ENCODE peak calls at places on chromosome 14, in five cellular contexts. O, M, G, B and E are unnamed samples.

GRCh38 chr14:50906326-50906725 is 34.5 kb downstream of the ABHD12B start:
- DNase-seq in M (no peak), G (no peak), B (no peak), O (no peak), E (no peak)

GRCh38 chr14:97634786-97635185 is 837.6 kb downstream of the VRK1 start:
- DNase-seq in G (no peak), O (no peak), M (no peak), B (no peak), E (no peak)

GRCh38 chr14:103867523-103867953 is 20.2 kb upstream of the PPP1R13B start:
- DNase-seq in O (no peak), B (peak), G (no peak), M (no peak), E (no peak)

GRCh38 chr14:22159049-22159448 is 430.0 kb downstream of the DAD1 start:
- DNase-seq in M (no peak), B (no peak), O (no peak), G (no peak), E (no peak)

GRCh38 chr14:26128931-26129674 is 468.7 kb downstream of the NOVA1 start:
- DNase-seq in B (no peak), M (no peak), O (no peak), G (no peak), E (no peak)

GRCh38 chr14:75854247-75854799 is 127.5 kb downstream of the TGFB3 start:
- DNase-seq in M (no peak), O (no peak), B (no peak), G (no peak), E (no peak)

GRCh38 chr14:69592923-69593677 is 18.3 kb upstream of the SUSD6 start:
- DNase-seq in B (no peak), O (no peak), G (peak), M (no peak), E (no peak)

GRCh38 chr14:96167224-96168148 is 37.2 kb upstream of the BDKRB2 start:
- DNase-seq in B (peak), M (no peak), O (peak), G (peak), E (peak)

GRCh38 chr14:75559451-75560187 is 18.8 kb upstream of the FLVCR2 start:
- DNase-seq in B (no peak), G (peak), O (peak), M (no peak), E (peak)

GRCh38 chr14:99412122-99413061 is 68.3 kb downstream of the SETD3 start:
- DNase-seq in M (no peak), G (peak), O (peak), B (peak), E (peak)

GRCh38 chr14:58479975-58480374 is 52.5 kb downstream of the KIAA0586 start:
- DNase-seq in O (no peak), G (no peak), B (no peak), M (no peak), E (no peak)

GRCh38 chr14:21205026-21205677 is 49.3 kb upstream of the OR5AU1 start:
- DNase-seq in O (no peak), B (no peak), G (no peak), M (no peak), E (no peak)

GRCh38 chr14:21070610-21071224 is 613 bp downstream of the ARHGEF40 start:
- DNase-seq in M (peak), B (peak), O (peak), G (peak), E (peak)

GRCh38 chr14:102917469-102918211 is 4.8 kb upstream of the AMN start:
- DNase-seq in G (peak), B (peak), M (no peak), O (peak), E (peak)

GRCh38 chr14:23300687-23301223 is 1.9 kb downstream of the PPP1R3E start:
- DNase-seq in G (peak), M (no peak), O (peak), B (no peak), E (no peak)

GRCh38 chr14:68884031-68885030 is 91.5 kb upstream of the ZFP36L1 start:
- DNase-seq in O (no peak), B (no peak), G (peak), M (no peak), E (no peak)

GRCh38 chr14:62894736-62895135 is 150.5 kb downstream of the KCNH5 start:
- DNase-seq in B (no peak), G (no peak), M (no peak), O (no peak), E (no peak)

GRCh38 chr14:106210650-106211049 is 684.3 kb downstream of the TMEM121 start:
- DNase-seq in M (no peak), G (no peak), B (no peak), O (no peak), E (no peak)

GRCh38 chr14:100426331-100426730 is 103.2 kb downstream of the SLC25A47 start:
- DNase-seq in B (no peak), M (no peak), O (no peak), G (no peak), E (no peak)

GRCh38 chr14:103408491-103409155 is 23.4 kb downstream of the MARK3 start:
- DNase-seq in B (no peak), O (peak), M (no peak), G (peak), E (peak)

GRCh38 chr14:98466807-98467206 is 805.2 kb downstream of the BCL11B start:
- DNase-seq in G (no peak), M (no peak), O (no peak), B (no peak), E (no peak)

GRCh38 chr14:100522616-100523021 is 64.6 kb downstream of the BEGAIN start:
- DNase-seq in G (no peak), B (no peak), M (no peak), O (no peak), E (no peak)

GRCh38 chr14:24310666-24311604 is at the start of gene LTB4R:
- DNase-seq in G (peak), M (no peak), O (no peak), B (no peak), E (no peak)

GRCh38 chr14:20262642-20263128 is 23.6 kb downstream of the OR11H4 start:
- DNase-seq in G (peak), M (no peak), B (no peak), O (peak), E (peak)

GRCh38 chr14:89368490-89369477 is 48.2 kb downstream of the FOXN3 start:
- DNase-seq in B (no peak), M (no peak), G (no peak), O (no peak), E (peak)

GRCh38 chr14:95157987-95158712 is 821 bp upstream of the DICER1 start:
- DNase-seq in B (peak), O (peak), G (no peak), M (no peak), E (no peak)
- H2BK120ac ChIP-seq in B (peak), O (no peak), G (peak), M (no peak), E (peak)

GRCh38 chr14:54772451-54772881 is 130.2 kb downstream of the GCH1 start:
- DNase-seq in B (no peak), G (peak), M (no peak), O (no peak), E (peak)
- H2BK120ac ChIP-seq in B (no peak), G (peak), M (no peak), O (no peak), E (peak)

GRCh38 chr14:105181542-105182295 is 607 bp upstream of the NUDT14 start:
- DNase-seq in B (no peak), M (no peak), G (no peak), O (no peak), E (no peak)

GRCh38 chr14:105178868-105179140 is 2.3 kb downstream of the NUDT14 start:
- DNase-seq in G (no peak), B (no peak), O (no peak), M (no peak), E (no peak)

GRCh38 chr14:105179191-105179590 is 1.9 kb downstream of the NUDT14 start:
- DNase-seq in M (no peak), B (no peak), G (no peak), O (no peak), E (no peak)

GRCh38 chr14:105182296-105183020 is 1.3 kb upstream of the NUDT14 start:
- DNase-seq in B (no peak), G (no peak), M (no peak), O (no peak), E (no peak)

DNA sequence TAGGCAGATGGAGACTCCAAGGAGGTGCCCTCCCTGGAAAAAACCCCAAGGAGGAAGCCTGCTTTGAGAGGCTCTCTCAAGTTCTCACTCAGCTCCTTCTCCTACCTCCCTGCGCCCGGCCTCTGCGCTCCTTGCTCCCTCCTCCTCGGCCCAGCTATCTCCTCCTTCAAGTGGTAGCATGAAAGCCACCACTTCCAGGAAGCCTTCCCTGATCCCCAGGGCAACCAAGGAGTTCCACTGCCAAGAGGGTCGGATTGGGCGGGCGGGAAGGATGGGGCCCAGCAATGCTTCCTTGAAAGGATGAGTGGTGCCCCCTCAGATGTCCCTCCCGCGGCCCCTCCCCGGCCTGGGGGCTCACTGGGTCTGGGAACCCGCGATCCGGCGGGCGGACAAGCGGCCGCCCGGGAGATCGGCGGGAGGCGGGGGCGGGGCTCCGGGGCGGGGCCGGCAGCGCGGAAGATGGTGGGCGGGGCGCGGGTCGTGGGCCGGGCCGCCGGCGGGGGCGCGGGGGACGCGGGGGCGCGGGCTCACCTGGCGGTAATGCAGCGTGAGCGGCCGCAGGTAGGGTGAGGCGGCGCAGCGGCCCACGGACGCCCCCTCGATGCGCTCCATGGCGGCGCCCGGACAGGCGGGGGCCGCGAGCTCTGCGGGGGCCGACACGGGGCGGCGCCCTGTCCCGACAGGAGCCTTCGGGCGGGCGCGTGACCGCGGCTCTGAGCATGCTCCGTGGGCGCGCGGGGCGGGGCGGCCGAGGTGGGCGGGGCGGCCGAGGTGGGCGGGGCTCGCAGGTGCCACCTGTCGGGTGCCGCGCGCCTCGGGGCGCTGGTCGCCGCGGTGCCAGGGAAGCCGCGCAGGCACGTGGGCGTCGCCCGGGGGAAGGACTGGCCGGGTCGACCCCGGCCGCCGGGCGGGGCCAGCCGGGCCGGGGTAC is at the start of gene NUDT14:
- DNase-seq in G (peak), B (peak), O (peak), M (no peak), E (peak)
- H2BK120ac ChIP-seq in G (no peak), B (no peak), O (no peak), M (peak), E (peak)

DNA sequence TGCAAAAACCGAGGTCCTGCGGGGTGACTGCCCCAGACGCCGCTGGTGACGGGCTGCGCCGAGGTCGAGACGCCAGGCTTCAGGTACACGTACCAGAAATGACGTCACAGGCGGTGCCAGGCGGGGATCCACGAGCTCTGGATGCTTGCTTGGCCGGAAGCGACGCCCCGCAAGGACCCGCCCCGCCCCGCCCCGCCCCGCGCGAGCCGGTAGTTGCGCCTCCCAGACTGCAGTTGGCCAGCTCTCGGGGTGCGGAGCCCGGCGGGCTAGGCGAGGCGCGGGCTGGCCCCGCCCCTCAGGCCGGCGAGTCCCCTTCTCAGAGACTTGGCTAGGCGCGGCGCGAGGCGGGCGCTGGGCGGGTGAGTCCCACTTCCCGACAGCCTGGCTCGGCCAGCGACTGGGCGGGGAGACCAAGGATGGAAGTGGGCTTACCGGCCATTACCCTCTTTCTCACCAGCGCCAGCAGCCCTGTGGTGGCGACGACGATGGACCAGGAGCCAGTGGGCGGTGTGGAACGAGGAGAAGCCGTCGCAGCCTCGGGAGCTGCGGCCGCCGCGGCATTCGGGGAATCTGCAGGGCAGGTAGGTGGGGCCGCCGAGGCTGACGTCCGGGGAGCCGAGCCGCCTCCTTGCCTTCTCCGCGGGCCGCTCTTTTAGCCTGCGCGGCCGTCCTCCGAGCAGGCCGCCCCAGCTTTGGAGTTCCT is at the start of gene FAM177A1:
- DNase-seq in O (peak), G (peak), B (peak), M (peak), E (peak)
- H2BK120ac ChIP-seq in O (no peak), G (peak), B (no peak), M (no peak), E (peak)

GRCh38 chr14:33805593-33805992 is 145.3 kb downstream of the EGLN3 start:
- DNase-seq in O (no peak), B (no peak), G (no peak), M (no peak), E (no peak)

GRCh38 chr14:33796356-33796755 is 154.5 kb downstream of the EGLN3 start:
- DNase-seq in M (no peak), O (peak), B (no peak), G (no peak), E (peak)

GRCh38 chr14:33799705-33800269 is 151.1 kb downstream of the EGLN3 start:
- DNase-seq in B (no peak), O (no peak), G (no peak), M (no peak), E (no peak)

GRCh38 chr14:33802737-33803136 is 148.1 kb downstream of the EGLN3 start:
- DNase-seq in M (no peak), B (no peak), O (no peak), G (no peak), E (no peak)

GRCh38 chr14:33800735-33801163 is 150.1 kb downstream of the EGLN3 start:
- DNase-seq in O (no peak), G (no peak), B (no peak), M (no peak), E (no peak)
- H2BK120ac ChIP-seq in O (no peak), G (no peak), B (no peak), M (no peak), E (no peak)

DNA sequence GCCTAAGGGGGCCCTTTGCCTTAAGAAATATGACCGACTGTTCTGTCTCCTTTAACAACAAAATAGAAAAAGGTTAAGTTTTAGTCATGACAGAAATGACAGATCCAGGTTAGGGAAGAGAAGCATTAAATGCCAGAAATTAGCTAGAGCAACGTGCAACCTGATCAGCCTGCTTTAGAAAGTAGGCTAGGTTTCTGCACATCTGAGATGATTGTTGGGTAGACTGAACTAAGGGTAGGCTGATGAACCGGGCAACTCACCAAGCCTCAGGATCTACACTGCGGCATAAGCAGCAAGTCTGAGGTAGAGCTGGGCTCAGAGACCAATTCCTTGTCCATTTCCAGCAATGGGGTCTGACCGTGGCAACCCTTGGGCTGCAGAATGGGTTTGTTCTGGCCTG is 29.4 kb downstream of the NPC2 start:
- DNase-seq in G (no peak), M (no peak), O (no peak), B (no peak), E (no peak)
- H2BK120ac ChIP-seq in G (no peak), M (no peak), O (no peak), B (no peak), E (no peak)

GRCh38 chr14:37697489-37698121 is 102.2 kb downstream of the TTC6 start:
- DNase-seq in G (peak), M (no peak), O (no peak), B (no peak), E (peak)
- H2BK120ac ChIP-seq in G (peak), M (no peak), O (no peak), B (no peak), E (no peak)

GRCh38 chr14:64701660-64702059 is 2.6 kb upstream of the PLEKHG3 start:
- DNase-seq in G (no peak), B (no peak), M (no peak), O (peak), E (no peak)

GRCh38 chr14:64702493-64703392 is 1.5 kb upstream of the PLEKHG3 start:
- DNase-seq in B (peak), O (peak), G (no peak), M (no peak), E (no peak)

GRCh38 chr14:64700894-64701293 is 3.3 kb upstream of the PLEKHG3 start:
- DNase-seq in B (no peak), M (no peak), G (no peak), O (no peak), E (no peak)

GRCh38 chr14:64698899-64699298 is 5.3 kb upstream of the PLEKHG3 start:
- DNase-seq in G (no peak), O (peak), M (no peak), B (no peak), E (peak)

DNA sequence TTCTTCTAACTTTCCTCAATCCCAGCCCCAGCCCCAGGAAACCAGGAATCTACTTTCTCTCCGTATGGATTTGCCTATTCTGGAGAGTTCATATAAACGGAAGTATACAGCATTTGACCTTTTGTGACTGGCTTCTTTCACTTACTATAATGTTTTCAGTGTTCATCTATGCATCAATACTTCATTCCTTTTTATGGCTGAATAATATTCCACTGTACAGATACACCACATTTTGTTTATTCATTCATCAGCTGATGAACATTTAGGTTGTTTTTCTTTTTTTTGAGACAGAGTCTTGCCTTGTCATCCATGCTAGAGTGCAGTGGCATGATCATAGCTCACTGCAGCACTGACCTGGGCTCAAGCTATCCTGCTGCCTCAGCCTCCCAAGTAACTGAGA is 3.9 kb upstream of the PLEKHG3 start:
- DNase-seq in O (no peak), M (no peak), B (no peak), G (no peak), E (no peak)
- H2BK120ac ChIP-seq in O (no peak), M (no peak), B (no peak), G (no peak), E (no peak)